ENCODE peak calls at places on chromosomes 1 and 21, in four cellular contexts. One of them, this sample, is unnamed.

GRCh38 chr21:31201548-31201947 is 142.5 kb downstream of the TIAM1 start:
- DNase-seq in K562: no peak
- DNase-seq in HepG2: no peak
- DNase-seq in GM12878: peak; percentile 35
- DNase-seq in this sample: no peak

GRCh38 chr1:185463433-185463832 is 146.4 kb upstream of the IVNS1ABP start:
- DNase-seq in HepG2: no peak
- DNase-seq in K562: no peak
- DNase-seq in GM12878: no peak
- DNase-seq in this sample: no peak

GRCh38 chr1:61140778-61141177 is 58.4 kb downstream of the NFIA start:
- DNase-seq in GM12878: no peak
- DNase-seq in HepG2: no peak
- DNase-seq in K562: peak; percentile 44
- DNase-seq in this sample: no peak

GRCh38 chr1:166489670-166490436 is 323.1 kb upstream of the FAM78B start:
- DNase-seq in K562: peak; percentile 92
- DNase-seq in HepG2: peak; percentile 31
- DNase-seq in GM12878: peak; percentile 60
- DNase-seq in this sample: no peak

GRCh38 chr1:8239306-8240023 is 78.4 kb upstream of the SLC45A1 start:
- DNase-seq in HepG2: peak; percentile 94
- DNase-seq in GM12878: no peak
- DNase-seq in K562: no peak
- DNase-seq in this sample: no peak

GRCh38 chr1:33435096-33435820 is 4.4 kb upstream of the PHC2 start:
- DNase-seq in GM12878: no peak
- DNase-seq in HepG2: no peak
- DNase-seq in K562: peak; percentile 15
- DNase-seq in this sample: no peak

GRCh38 chr1:5393146-5393545 is 599.1 kb downstream of the NPHP4 start:
- DNase-seq in GM12878: no peak
- DNase-seq in K562: no peak
- DNase-seq in HepG2: no peak
- DNase-seq in this sample: no peak

GRCh38 chr1:183653876-183654451 is 848 bp upstream of the APOBEC4 start:
- DNase-seq in K562: no peak
- DNase-seq in GM12878: no peak
- DNase-seq in HepG2: no peak
- DNase-seq in this sample: no peak

GRCh38 chr1:7424352-7424890 is 346.7 kb upstream of the VAMP3 start:
- DNase-seq in K562: no peak
- DNase-seq in GM12878: no peak
- DNase-seq in HepG2: no peak
- DNase-seq in this sample: no peak

GRCh38 chr1:244368279-244368678 is 83.4 kb downstream of the ADSS2 start:
- DNase-seq in K562: peak; percentile 45
- DNase-seq in HepG2: no peak
- DNase-seq in GM12878: no peak
- DNase-seq in this sample: no peak

GRCh38 chr1:32020338-32020737 is 6.7 kb downstream of the KHDRBS1 start:
- DNase-seq in HepG2: no peak
- DNase-seq in GM12878: no peak
- DNase-seq in K562: no peak
- DNase-seq in this sample: no peak

GRCh38 chr1:179876289-179876715 is 1.3 kb downstream of the TOR1AIP2 start:
- DNase-seq in HepG2: peak; percentile 73
- DNase-seq in GM12878: no peak
- DNase-seq in K562: peak; percentile 60
- DNase-seq in this sample: no peak

GRCh38 chr21:35974801-35975200 is 85.5 kb downstream of the SETD4 start:
- DNase-seq in HepG2: peak; percentile 75
- DNase-seq in GM12878: no peak
- DNase-seq in K562: no peak
- DNase-seq in this sample: no peak

GRCh38 chr1:19021845-19022244 is 65.4 kb upstream of the IFFO2 start:
- DNase-seq in K562: no peak
- DNase-seq in HepG2: no peak
- DNase-seq in GM12878: no peak
- DNase-seq in this sample: no peak

GRCh38 chr1:20366766-20367602 is 76.3 kb downstream of the VWA5B1 start:
- DNase-seq in GM12878: no peak
- DNase-seq in K562: peak; percentile 20
- DNase-seq in HepG2: peak; percentile 25
- DNase-seq in this sample: peak; percentile 52

GRCh38 chr21:27424601-27425000 is 457.7 kb upstream of the ADAMTS5 start:
- DNase-seq in K562: no peak
- DNase-seq in HepG2: no peak
- DNase-seq in GM12878: no peak
- DNase-seq in this sample: no peak

GRCh38 chr1:167430134-167430848 is 88.0 kb downstream of the CD247 start:
- DNase-seq in GM12878: no peak
- DNase-seq in K562: no peak
- DNase-seq in HepG2: no peak
- DNase-seq in this sample: no peak

GRCh38 chr1:168179411-168180147 is 817 bp downstream of the TIPRL start:
- DNase-seq in K562: peak; percentile 41
- DNase-seq in HepG2: no peak
- DNase-seq in GM12878: no peak
- DNase-seq in this sample: peak; percentile 26

GRCh38 chr1:19074361-19074901 is 118.0 kb upstream of the IFFO2 start:
- DNase-seq in HepG2: no peak
- DNase-seq in K562: no peak
- DNase-seq in GM12878: no peak
- DNase-seq in this sample: no peak

GRCh38 chr1:162560303-162561036 is 1.1 kb upstream of the UAP1 start:
- DNase-seq in HepG2: peak; percentile 93
- DNase-seq in GM12878: no peak
- DNase-seq in K562: peak; percentile 55
- DNase-seq in this sample: no peak

GRCh38 chr1:204286323-204286714 is 72.5 kb upstream of the GOLT1A start:
- DNase-seq in K562: no peak
- DNase-seq in HepG2: no peak
- DNase-seq in GM12878: no peak
- DNase-seq in this sample: no peak

GRCh38 chr1:208438262-208438661 is 194.1 kb upstream of the PLXNA2 start:
- DNase-seq in HepG2: no peak
- DNase-seq in GM12878: no peak
- DNase-seq in K562: no peak
- DNase-seq in this sample: no peak
- TF ChIP-seq FOXK2 in HepG2: no peak
- TF ChIP-seq FOXK2 in GM12878: no peak
- TF ChIP-seq FOXK2 in K562: no peak
- TF ChIP-seq FOXK2 in this sample: no peak

DNA sequence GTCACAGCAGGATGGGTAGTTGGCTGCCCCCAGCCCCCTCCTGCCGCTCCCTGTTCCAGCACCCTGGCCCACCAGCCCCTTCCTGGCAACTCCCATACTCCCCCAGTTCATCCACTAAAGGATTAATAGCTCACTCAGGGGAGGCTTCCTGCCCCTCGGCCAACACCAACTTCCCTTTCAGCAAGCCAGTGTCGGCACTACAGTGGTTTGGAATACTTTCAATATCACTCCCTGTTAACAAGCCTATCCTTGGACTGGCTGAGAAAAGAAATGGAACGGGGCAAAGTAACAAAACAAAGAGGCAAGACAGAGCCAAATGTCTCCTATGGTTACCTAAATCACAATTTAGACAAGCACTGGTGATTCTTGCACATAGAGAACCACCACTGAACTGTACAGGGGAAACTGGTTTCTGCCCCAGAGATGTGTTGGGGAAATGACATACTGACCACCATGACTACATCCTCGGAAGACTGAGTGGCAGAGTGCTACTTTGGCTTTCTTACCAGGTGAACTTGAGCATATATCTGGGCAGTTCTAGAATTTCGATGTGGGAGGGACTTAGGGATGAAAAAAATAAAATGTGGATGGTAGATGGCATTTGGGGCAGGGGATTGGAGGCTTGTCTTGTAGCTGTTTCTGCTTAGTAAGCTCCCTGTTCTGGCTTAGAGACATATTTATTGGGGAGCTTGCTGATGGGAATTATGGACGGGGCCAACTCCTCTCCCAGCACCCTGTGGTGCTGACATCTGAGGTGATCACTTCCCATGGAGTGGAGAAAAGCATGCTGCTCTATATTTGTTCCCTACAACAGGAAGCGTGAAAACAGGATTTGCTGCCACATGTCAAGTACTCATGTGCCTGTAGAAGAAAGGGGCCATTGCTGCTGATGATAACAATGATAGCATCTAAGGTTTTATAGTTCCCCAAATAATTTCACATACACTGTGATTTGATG is 7.1 kb upstream of the CAPN2 start:
- DNase-seq in GM12878: no peak
- DNase-seq in HepG2: no peak
- DNase-seq in K562: no peak
- DNase-seq in this sample: no peak
- TF ChIP-seq TARDBP in GM12878: no peak
- TF ChIP-seq TARDBP in HepG2: no peak
- TF ChIP-seq TARDBP in K562: no peak
- TF ChIP-seq TARDBP in this sample: no peak

GRCh38 chr1:107851418-107851817 is 113.6 kb downstream of the VAV3 start:
- DNase-seq in GM12878: no peak
- DNase-seq in HepG2: no peak
- DNase-seq in K562: no peak
- DNase-seq in this sample: no peak
- TF ChIP-seq FOXK2 in GM12878: no peak
- TF ChIP-seq FOXK2 in HepG2: no peak
- TF ChIP-seq FOXK2 in K562: no peak
- TF ChIP-seq FOXK2 in this sample: no peak

GRCh38 chr1:40978886-40979240 is 633 bp upstream of the CTPS1 start:
- DNase-seq in HepG2: no peak
- DNase-seq in GM12878: no peak
- DNase-seq in K562: no peak
- DNase-seq in this sample: peak; percentile 12
- TF ChIP-seq TARDBP in HepG2: no peak
- TF ChIP-seq TARDBP in GM12878: no peak
- TF ChIP-seq TARDBP in K562: no peak
- TF ChIP-seq TARDBP in this sample: no peak

DNA sequence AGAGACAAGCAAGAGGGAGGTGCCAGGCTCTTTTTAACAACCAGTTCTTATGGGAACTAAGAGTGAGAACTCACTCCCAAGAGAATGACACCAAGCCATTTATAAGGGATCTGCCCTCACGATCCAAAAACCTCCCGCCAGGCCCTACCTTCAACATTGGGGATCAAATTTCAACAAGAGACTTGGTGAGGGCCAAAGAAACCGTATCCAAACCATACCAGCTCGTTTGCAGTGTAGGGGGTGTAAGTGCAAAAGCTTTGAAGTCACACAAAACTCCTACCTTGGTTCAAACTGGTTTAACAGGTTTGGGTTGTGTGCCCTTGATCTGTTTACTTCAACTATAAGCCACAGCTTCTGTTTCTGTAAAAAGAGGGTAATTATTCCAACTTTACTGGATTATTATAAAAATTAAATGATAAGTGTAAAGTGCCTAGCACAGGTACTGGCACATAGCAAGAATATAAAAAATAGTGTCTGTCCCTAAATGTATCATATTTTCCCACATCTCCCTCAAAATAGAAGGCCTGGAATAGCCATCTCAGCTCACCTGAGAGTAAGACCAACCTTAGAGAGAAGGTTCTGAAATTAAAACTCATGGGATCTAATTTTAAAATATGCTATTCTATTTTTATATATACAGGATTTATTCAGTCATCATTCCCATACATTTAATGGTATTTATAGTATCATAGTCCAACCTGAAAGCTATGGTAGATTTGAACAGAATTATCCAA is 7.0 kb upstream of the USP25 start:
- DNase-seq in K562: no peak
- DNase-seq in GM12878: no peak
- DNase-seq in HepG2: no peak
- DNase-seq in this sample: no peak
- TF ChIP-seq FOXK2 in K562: no peak
- TF ChIP-seq FOXK2 in GM12878: no peak
- TF ChIP-seq FOXK2 in HepG2: no peak
- TF ChIP-seq FOXK2 in this sample: no peak

GRCh38 chr21:37983336-37984095 is 67.3 kb upstream of the KCNJ6 start:
- DNase-seq in GM12878: no peak
- DNase-seq in K562: no peak
- DNase-seq in HepG2: no peak
- DNase-seq in this sample: no peak

GRCh38 chr21:37987668-37988067 is 71.4 kb upstream of the KCNJ6 start:
- DNase-seq in GM12878: no peak
- DNase-seq in K562: no peak
- DNase-seq in HepG2: no peak
- DNase-seq in this sample: no peak

GRCh38 chr21:37986751-37987399 is 70.6 kb upstream of the KCNJ6 start:
- DNase-seq in HepG2: no peak
- DNase-seq in K562: no peak
- DNase-seq in GM12878: no peak
- DNase-seq in this sample: no peak

GRCh38 chr21:37984416-37984815 is 68.2 kb upstream of the KCNJ6 start:
- DNase-seq in GM12878: no peak
- DNase-seq in K562: no peak
- DNase-seq in HepG2: no peak
- DNase-seq in this sample: no peak

DNA sequence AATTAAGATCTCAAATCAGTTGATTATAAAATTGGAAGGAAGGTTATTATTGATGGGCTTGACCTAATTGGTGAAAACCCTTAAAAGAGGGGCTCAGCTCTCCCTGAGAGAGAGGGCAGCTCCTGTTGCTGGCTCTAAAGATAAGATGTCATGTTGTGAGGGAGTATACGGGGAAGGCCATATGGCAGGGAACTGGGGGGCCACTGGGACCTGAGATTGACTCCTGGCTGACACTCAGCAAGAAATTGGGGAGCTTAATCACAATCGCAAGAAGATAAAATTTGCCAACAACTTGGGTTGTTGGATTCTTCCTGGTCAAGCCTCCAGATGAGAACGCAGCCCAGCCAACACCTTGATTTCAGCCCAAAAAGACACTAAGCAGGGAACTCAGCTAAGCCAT is 69.7 kb upstream of the KCNJ6 start:
- DNase-seq in K562: no peak
- DNase-seq in HepG2: no peak
- DNase-seq in GM12878: no peak
- DNase-seq in this sample: no peak
- TF ChIP-seq TARDBP in K562: no peak
- TF ChIP-seq TARDBP in HepG2: no peak
- TF ChIP-seq TARDBP in GM12878: no peak
- TF ChIP-seq TARDBP in this sample: no peak

GRCh38 chr1:221704291-221704690 is 37.6 kb downstream of the DUSP10 start:
- DNase-seq in HepG2: no peak
- DNase-seq in GM12878: no peak
- DNase-seq in K562: no peak
- DNase-seq in this sample: no peak
- TF ChIP-seq FOXK2 in HepG2: no peak
- TF ChIP-seq FOXK2 in GM12878: no peak
- TF ChIP-seq FOXK2 in K562: no peak
- TF ChIP-seq FOXK2 in this sample: no peak

GRCh38 chr1:44375547-44375946 is 20.5 kb upstream of the ERI3 start:
- DNase-seq in GM12878: no peak
- DNase-seq in HepG2: no peak
- DNase-seq in K562: no peak
- DNase-seq in this sample: no peak
- TF ChIP-seq TARDBP in GM12878: no peak
- TF ChIP-seq TARDBP in HepG2: no peak
- TF ChIP-seq TARDBP in K562: no peak
- TF ChIP-seq TARDBP in this sample: no peak

GRCh38 chr1:80278936-80279335 is 1272.4 kb upstream of the ADGRL4 start:
- DNase-seq in HepG2: no peak
- DNase-seq in K562: no peak
- DNase-seq in GM12878: no peak
- DNase-seq in this sample: no peak
- TF ChIP-seq FOXK2 in HepG2: no peak
- TF ChIP-seq FOXK2 in K562: no peak
- TF ChIP-seq FOXK2 in GM12878: no peak
- TF ChIP-seq FOXK2 in this sample: no peak

GRCh38 chr1:229758101-229759036 is 132.3 kb downstream of the URB2 start:
- DNase-seq in GM12878: no peak
- DNase-seq in HepG2: no peak
- DNase-seq in K562: no peak
- DNase-seq in this sample: no peak
- TF ChIP-seq TARDBP in GM12878: no peak
- TF ChIP-seq TARDBP in HepG2: no peak
- TF ChIP-seq TARDBP in K562: no peak
- TF ChIP-seq TARDBP in this sample: no peak

This sample was measured in HEK293T.